ENCODE peak calls at places on chromosomes 4 and X, in ten cellular contexts. K, L, F, Z, N, Q, W, A, Y and B are unnamed samples.

GRCh38 chr4:109067509-109068205 is 234.8 kb downstream of the COL25A1 start:
- DNase-seq in K (no peak), L (no peak), F (peak; percentile 22), Z (no peak), N (no peak), Q (no peak), W (no peak), A (no peak), Y (no peak), B (no peak)

GRCh38 chrX:11427082-11428033 is 134.1 kb downstream of the AMELX start:
- DNase-seq in K (no peak), L (no peak), F (peak; percentile 69), Z (peak; percentile 27), N (no peak), Q (no peak), W (peak; percentile 33), A (peak; percentile 2), Y (peak; percentile 89), B (peak; percentile 52)

GRCh38 chr4:8274772-8275241 is 5.3 kb downstream of the HTRA3 start:
- DNase-seq in K (no peak), L (peak; percentile 92), F (peak; percentile 85), Z (no peak), N (no peak), Q (no peak), W (no peak), A (peak; percentile 30), Y (peak; percentile 96), B (no peak)

GRCh38 chr4:15598644-15599043 is 56.5 kb downstream of the FBXL5 start:
- DNase-seq in K (no peak), L (peak; percentile 9), F (no peak), Z (no peak), N (no peak), Q (no peak), W (no peak), A (no peak), Y (no peak), B (no peak)

GRCh38 chr4:174217273-174218126 is 66.0 kb downstream of the FBXO8 start:
- DNase-seq in K (no peak), L (peak; percentile 52), F (peak; percentile 32), Z (no peak), N (no peak), Q (no peak), W (no peak), A (no peak), Y (no peak), B (no peak)

GRCh38 chr4:25107827-25108516 is 52.3 kb downstream of the SEPSECS start:
- DNase-seq in K (no peak), L (no peak), F (no peak), Z (no peak), N (no peak), Q (no peak), W (no peak), A (no peak), Y (no peak), B (peak; percentile 14)

GRCh38 chrX:80799616-80800015 is 10.1 kb downstream of the BRWD3 start:
- DNase-seq in K (no peak), L (no peak), F (no peak), Z (no peak), N (no peak), Q (no peak), W (no peak), A (no peak), Y (no peak), B (no peak)

GRCh38 chr4:40940317-40940720 is 190.6 kb downstream of the NSUN7 start:
- DNase-seq in K (no peak), L (no peak), F (peak; percentile 60), Z (no peak), N (no peak), Q (no peak), W (no peak), A (no peak), Y (no peak), B (no peak)

GRCh38 chrX:11351375-11352295 is 58.4 kb downstream of the AMELX start:
- DNase-seq in K (no peak), L (peak; percentile 64), F (peak; percentile 28), Z (no peak), N (peak; percentile 70), Q (no peak), W (no peak), A (no peak), Y (peak; percentile 81), B (no peak)

GRCh38 chrX:148784859-148785655 is 284.6 kb downstream of the AFF2 start:
- DNase-seq in K (peak; percentile 35), L (no peak), F (no peak), Z (no peak), N (no peak), Q (no peak), W (peak; percentile 2), A (peak; percentile 3), Y (no peak), B (no peak)

GRCh38 chr4:163344147-163345050 is 707 bp downstream of the NPY5R start:
- DNase-seq in K (no peak), L (no peak), F (peak; percentile 15), Z (peak; percentile 19), N (no peak), Q (no peak), W (no peak), A (peak; percentile 13), Y (peak; percentile 81), B (peak; percentile 52)

GRCh38 chr4:38099020-38099600 is 138.9 kb downstream of the PTTG2 start:
- DNase-seq in K (no peak), L (no peak), F (no peak), Z (no peak), N (no peak), Q (no peak), W (no peak), A (no peak), Y (no peak), B (no peak)

GRCh38 chr4:69524708-69525107 is 29.0 kb upstream of the UGT2B4 start:
- DNase-seq in K (no peak), L (no peak), F (no peak), Z (no peak), N (no peak), Q (no peak), W (no peak), A (no peak), Y (no peak), B (no peak)

GRCh38 chr4:78939667-78940008 is 400 bp upstream of the PAQR3 start:
- DNase-seq in K (no peak), L (no peak), F (no peak), Z (no peak), N (no peak), Q (no peak), W (no peak), A (no peak), Y (no peak), B (no peak)

GRCh38 chr4:110622841-110623709 is at the start of gene PITX2:
- DNase-seq in K (no peak), L (peak; percentile 100), F (peak; percentile 89), Z (peak; percentile 93), N (no peak), Q (peak; percentile 22), W (no peak), A (peak; percentile 92), Y (peak; percentile 91), B (peak; percentile 100)

GRCh38 chr4:80393246-80393969 is 57.9 kb downstream of the CFAP299 start:
- DNase-seq in K (no peak), L (peak; percentile 78), F (no peak), Z (no peak), N (no peak), Q (no peak), W (no peak), A (no peak), Y (no peak), B (no peak)

GRCh38 chr4:125011646-125012045 is 299.1 kb upstream of the ANKRD50 start:
- DNase-seq in K (no peak), L (no peak), F (no peak), Z (no peak), N (no peak), Q (no peak), W (no peak), A (no peak), Y (no peak), B (no peak)

GRCh38 chr4:7206385-7206784 is 14.0 kb downstream of the SORCS2 start:
- DNase-seq in K (no peak), L (peak; percentile 51), F (no peak), Z (no peak), N (peak; percentile 13), Q (no peak), W (no peak), A (no peak), Y (peak; percentile 90), B (no peak)